ENCODE peak calls at places on chromosomes 13 and 19, in six cellular contexts. Y is left ventricle myocardium inferior, Q is uterus, H is suprapubic skin, A is GM06990, I is body of pancreas. O is an unnamed sample.
A peak's percentile ranks its signal among the peaks of the same experiment; 100 is the strongest.

GRCh38 chr13:40665754-40666057 is 735 bp downstream of the FOXO1 start:
- DNase-seq in Y (peak; percentile 21), Q (no peak), A (peak; percentile 62), I (no peak), H (no peak), O (no peak)

GRCh38 chr13:44649118-44649455 is 73.0 kb upstream of the TSC22D1 start:
- DNase-seq in H (no peak), Q (no peak), Y (no peak), A (no peak), I (no peak), O (no peak)

GRCh38 chr19:39199025-39199424 is 2.3 kb downstream of the NCCRP1 start:
- DNase-seq in H (no peak), Q (peak; percentile 36), Y (no peak), A (no peak), I (peak; percentile 96), O (no peak)

GRCh38 chr19:46860846-46861690 is at the start of gene ARHGAP35:
- DNase-seq in Y (no peak), H (peak; percentile 79), A (no peak), I (peak; percentile 22), Q (peak; percentile 30), O (no peak)

GRCh38 chr19:3407556-3408516 is 41.5 kb downstream of the NFIC start:
- DNase-seq in H (no peak), I (peak; percentile 72), Y (peak; percentile 65), Q (peak; percentile 65), A (no peak), O (peak; percentile 87)

GRCh38 chr19:34555447-34555846 is 73.9 kb downstream of the WTIP start:
- DNase-seq in H (no peak), Y (no peak), A (no peak), Q (no peak), I (peak; percentile 18), O (no peak)

GRCh38 chr13:88183440-88183839 is 512.3 kb downstream of the SLITRK5 start:
- DNase-seq in H (no peak), Q (no peak), A (no peak), Y (no peak), I (no peak), O (no peak)

GRCh38 chr19:58046856-58047255 is 12.2 kb upstream of the ZNF135 start:
- DNase-seq in I (no peak), H (no peak), Q (no peak), Y (no peak), A (no peak), O (no peak)

GRCh38 chr13:107209811-107210210 is 641.9 kb upstream of the ARGLU1 start:
- DNase-seq in H (no peak), I (no peak), Y (no peak), Q (no peak), A (no peak), O (no peak)

GRCh38 chr13:48906200-48906599 is 69.5 kb upstream of the FNDC3A start:
- DNase-seq in I (no peak), Q (no peak), A (no peak), H (no peak), Y (no peak), O (no peak)

GRCh38 chr13:46612258-46612657 is 59.3 kb downstream of the LRCH1 start:
- DNase-seq in A (no peak), I (no peak), H (no peak), Q (no peak), Y (no peak), O (no peak)

GRCh38 chr13:99558570-99559180 is 57.4 kb downstream of the TM9SF2 start:
- DNase-seq in Y (no peak), Q (no peak), H (no peak), I (no peak), A (no peak), O (no peak)

GRCh38 chr13:100836696-100837095 is 162.1 kb upstream of the TMTC4 start:
- DNase-seq in H (no peak), A (no peak), Y (no peak), I (no peak), Q (no peak), O (no peak)

GRCh38 chr13:80486407-80486806 is 145.5 kb upstream of the SPRY2 start:
- DNase-seq in Y (no peak), I (no peak), A (no peak), Q (no peak), H (no peak), O (no peak)

GRCh38 chr19:53010494-53010893 is 3.2 kb upstream of the ERVV-1 start:
- DNase-seq in Q (no peak), I (no peak), H (no peak), Y (no peak), A (no peak), O (no peak)

GRCh38 chr13:20579193-20579592 is 12.2 kb downstream of the IFT88 start:
- DNase-seq in A (no peak), Q (no peak), Y (no peak), I (no peak), H (peak; percentile 13), O (no peak)

GRCh38 chr19:47296036-47296435 is 13.6 kb upstream of the C5AR1 start:
- DNase-seq in I (peak; percentile 88), Q (peak; percentile 81), H (peak; percentile 88), A (no peak), Y (no peak), O (peak; percentile 81)

GRCh38 chr13:30748717-30749116 is 13.4 kb downstream of the ALOX5AP start:
- DNase-seq in Y (no peak), A (no peak), Q (no peak), H (no peak), I (no peak), O (no peak)

GRCh38 chr13:112457081-112457480 is 80.9 kb downstream of the SPACA7 start:
- DNase-seq in Y (no peak), I (no peak), Q (no peak), A (no peak), H (no peak), O (no peak)

GRCh38 chr19:17796838-17797168 is 1.9 kb downstream of the B3GNT3 start:
- DNase-seq in Q (no peak), I (no peak), A (no peak), H (no peak), Y (no peak), O (no peak)

GRCh38 chr19:39951686-39952085 is 17.3 kb upstream of the FCGBP start:
- DNase-seq in Y (no peak), A (no peak), I (no peak), Q (no peak), H (no peak), O (no peak)

GRCh38 chr19:5038631-5039271 is 69.8 kb downstream of the KDM4B start:
- DNase-seq in H (no peak), I (no peak), Q (no peak), A (no peak), Y (no peak), O (no peak)

GRCh38 chr13:44932171-44932849 is 57.0 kb downstream of the NUFIP1 start:
- DNase-seq in I (no peak), Q (no peak), Y (no peak), A (no peak), H (peak; percentile 31), O (no peak)

DNA sequence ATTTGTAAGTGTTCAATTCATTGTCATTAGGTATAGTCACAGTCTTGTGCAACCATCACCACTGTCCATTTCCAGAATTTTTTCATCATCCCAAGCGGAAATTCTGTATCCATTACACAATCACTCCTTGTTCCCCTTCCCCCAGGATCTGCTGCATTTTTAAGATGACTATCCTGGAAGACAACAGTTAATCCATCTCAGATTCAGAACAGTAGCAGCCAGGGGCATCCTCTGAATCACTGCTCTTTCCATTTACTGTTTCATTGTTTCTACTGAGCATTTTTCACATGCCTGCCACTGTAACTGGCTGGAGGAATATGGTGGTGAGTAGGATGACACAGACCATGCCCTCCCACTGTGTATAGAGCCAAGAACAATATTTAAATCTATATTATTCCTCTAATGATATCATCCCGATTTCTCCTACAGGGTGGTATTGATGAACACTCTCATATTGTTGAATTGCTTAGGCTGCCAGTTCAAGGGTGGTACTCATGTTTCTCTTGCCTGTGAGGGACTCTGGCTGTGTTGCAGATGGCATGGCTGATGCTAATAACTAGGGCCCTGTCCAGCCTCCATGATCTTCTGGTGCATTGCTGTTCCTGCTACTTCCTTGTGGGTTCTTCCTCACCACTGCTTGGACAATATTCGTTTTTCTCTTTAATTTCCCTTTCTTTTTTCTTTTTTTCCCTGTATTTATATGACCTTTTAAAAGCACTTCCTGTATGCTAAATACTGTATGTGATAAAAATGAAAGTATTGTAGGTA is 59.0 kb downstream of the WDFY2 start:
- DNase-seq in H (no peak), A (no peak), Y (no peak), I (no peak), Q (no peak), O (no peak)
- TF ChIP-seq CTCF in H (no peak), A (no peak), Y (no peak), I (no peak), Q (no peak), O (no peak)

GRCh38 chr13:114249062-114249461 is 14.4 kb downstream of the CDC16 start:
- DNase-seq in H (no peak), I (no peak), Y (no peak), Q (no peak), A (no peak), O (no peak)
- H3K36me3 ChIP-seq in H (peaks cover 96% of the 10 kb centered on the region), I (peaks cover 25% of the 10 kb centered on the region), Y (peaks cover 97% of the 10 kb centered on the region), Q (no peaks in the 10 kb centered on the region), A (peaks cover 7% of the 10 kb centered on the region), O (peaks cover 96% of the 10 kb centered on the region)

GRCh38 chr19:49059056-49059455 is 1.5 kb upstream of the CGB7 start:
- DNase-seq in H (no peak), I (no peak), Q (no peak), A (no peak), Y (no peak), O (no peak)

GRCh38 chr19:49064029-49064629 is 489 bp downstream of the NTF4 start:
- DNase-seq in A (no peak), Q (no peak), H (no peak), Y (no peak), I (no peak), O (no peak)

GRCh38 chr19:49058592-49058991 is 1.0 kb upstream of the CGB7 start:
- DNase-seq in I (no peak), Q (no peak), H (no peak), Y (no peak), A (no peak), O (no peak)

GRCh38 chr19:49061000-49061399 is 3.5 kb upstream of the CGB7 start:
- DNase-seq in Q (no peak), Y (no peak), A (no peak), I (no peak), H (no peak), O (no peak)

GRCh38 chr19:49061445-49061844 is 3.2 kb downstream of the NTF4 start:
- DNase-seq in Q (no peak), Y (no peak), A (peak; percentile 50), H (no peak), I (no peak), O (no peak)
- H3K27me3 ChIP-seq in Q (no peaks in the 10 kb centered on the region), Y (peaks cover 78% of the 10 kb centered on the region), A (peaks cover 4% of the 10 kb centered on the region), H (peaks cover 58% of the 10 kb centered on the region), I (peaks cover 3% of the 10 kb centered on the region), O (no peaks in the 10 kb centered on the region)

GRCh38 chr19:50479761-50480251 is 3.2 kb upstream of the GARIN5A start:
- DNase-seq in A (no peak), Q (no peak), I (no peak), H (no peak), Y (no peak), O (no peak)

GRCh38 chr19:50477751-50478515 is 1.3 kb upstream of the GARIN5A start:
- DNase-seq in Q (no peak), Y (no peak), H (no peak), A (no peak), I (no peak), O (no peak)

GRCh38 chr19:50476943-50477264 is 256 bp upstream of the GARIN5A start:
- DNase-seq in Y (no peak), A (no peak), Q (no peak), H (no peak), I (no peak), O (no peak)

GRCh38 chr19:50480281-50481111 is 3.8 kb upstream of the GARIN5A start:
- DNase-seq in Y (no peak), A (no peak), Q (no peak), I (no peak), H (no peak), O (no peak)

GRCh38 chr19:50478901-50479715 is 2.5 kb upstream of the GARIN5A start:
- DNase-seq in Q (no peak), I (no peak), Y (no peak), H (no peak), A (no peak), O (no peak)
- TF ChIP-seq CTCF in Q (no peak), I (no peak), Y (peak; percentile 60), H (no peak), A (peak; percentile 44), O (no peak)

O was measured in tibial artery.